ENCODE peak calls at places on chromosomes 11 and 22, in four cellular contexts. Q is H9, Y is H1, K is mesenchymal stem cell. F is an unnamed sample.
A peak's percentile ranks its signal among the peaks of the same experiment; 100 is the strongest.

GRCh38 chr11:83132191-83132590 is 24.7 kb upstream of the PCF11 start:
- DNase-seq in Q (no peak), Y (no peak), K (no peak), F (no peak)

GRCh38 chr11:132220464-132220863 is 850.0 kb downstream of the NTM start:
- DNase-seq in Q (no peak), K (peak; percentile 24), Y (no peak), F (no peak)

GRCh38 chr11:10642298-10642697 is 51.3 kb downstream of the IRAG1 start:
- DNase-seq in Q (no peak), K (peak; percentile 19), Y (no peak), F (no peak)

GRCh38 chr11:83951521-83951920 is 665.4 kb upstream of the CCDC90B start:
- DNase-seq in K (no peak), Y (no peak), Q (no peak), F (no peak)

GRCh38 chr11:22192642-22193347 is at the start of gene ANO5:
- DNase-seq in Y (peak; percentile 87), Q (peak; percentile 89), K (no peak), F (peak; percentile 66)

GRCh38 chr11:117677729-117678310 is 119.2 kb downstream of the DSCAML1 start:
- DNase-seq in Q (no peak), Y (no peak), K (no peak), F (no peak)

GRCh38 chr11:69361466-69361865 is 67.5 kb downstream of the MYEOV start:
- DNase-seq in Y (peak; percentile 33), Q (peak; percentile 12), K (no peak), F (no peak)

GRCh38 chr22:21626735-21627469 is 2.9 kb downstream of the YDJC start:
- DNase-seq in Y (no peak), K (no peak), Q (no peak), F (no peak)

GRCh38 chr22:44862981-44863860 is 110.8 kb downstream of the ARHGAP8 start:
- DNase-seq in Q (peak; percentile 73), Y (peak; percentile 66), K (no peak), F (no peak)

GRCh38 chr22:25081409-25081824 is 118.2 kb upstream of the CRYBB3 start:
- DNase-seq in Y (peak; percentile 66), K (peak; percentile 28), Q (no peak), F (no peak)

GRCh38 chr11:31655483-31655882 is 145.9 kb downstream of the ELP4 start:
- DNase-seq in K (peak; percentile 41), Q (no peak), Y (no peak), F (no peak)

GRCh38 chr11:12460441-12460840 is 83.1 kb downstream of the PARVA start:
- DNase-seq in Y (no peak), K (peak; percentile 53), Q (no peak), F (no peak)

GRCh38 chr11:70397336-70397982 is 870 bp upstream of the CTTN start:
- DNase-seq in Y (peak; percentile 60), Q (peak; percentile 49), K (no peak), F (no peak)

GRCh38 chr11:106061936-106062591 is 15.1 kb downstream of the KBTBD3 start:
- DNase-seq in K (no peak), Y (no peak), Q (no peak), F (no peak)

GRCh38 chr22:23215294-23216204 is 35.2 kb downstream of the BCR start:
- DNase-seq in K (no peak), Q (no peak), Y (no peak), F (no peak)

GRCh38 chr22:45542001-45542520 is 39.4 kb downstream of the FBLN1 start:
- DNase-seq in Y (no peak), Q (no peak), K (no peak), F (no peak)

DNA sequence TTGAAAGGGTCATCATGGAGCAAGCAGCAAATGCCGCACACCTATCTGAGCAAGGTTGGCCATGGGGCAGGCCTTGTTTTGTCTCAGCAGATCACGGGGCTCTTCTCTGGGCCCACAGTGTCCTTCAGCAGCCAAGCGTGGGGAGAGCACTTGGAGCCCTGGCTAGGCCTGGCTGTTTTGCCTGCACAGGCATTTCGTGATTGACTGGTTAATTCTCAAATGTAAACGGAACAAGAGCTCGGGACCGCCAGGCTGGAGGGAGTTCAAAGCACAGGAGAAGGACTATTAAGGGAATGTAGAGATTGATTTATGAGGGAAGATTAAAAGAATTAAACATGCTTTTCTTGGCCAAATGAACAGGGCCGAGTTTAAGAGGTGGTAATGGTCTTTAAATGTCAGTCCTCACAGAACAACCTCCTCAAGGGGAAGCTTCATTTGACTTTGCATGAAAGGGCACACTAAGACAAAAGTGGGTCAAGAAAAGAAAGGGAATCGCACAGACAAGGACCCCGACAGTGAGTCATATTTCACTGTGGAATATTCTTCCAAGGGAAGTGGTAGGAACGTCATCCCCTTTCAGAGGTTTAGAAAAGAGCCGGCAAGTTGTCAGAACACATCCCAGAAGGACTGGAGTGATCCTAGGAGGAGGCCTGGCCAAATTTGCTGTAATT is 20.7 kb downstream of the SPON1 start:
- DNase-seq in Q (no peak), Y (no peak), K (peak; percentile 33), F (no peak)
- H2BK5ac ChIP-seq in Q (no peak overlapping the region), Y (no peak overlapping the region), K (no peak overlapping the region), F (no peak overlapping the region)

GRCh38 chr11:19996591-19996990 is 163.7 kb downstream of the DBX1 start:
- DNase-seq in K (no peak), Y (no peak), Q (no peak), F (no peak)
- H2BK12ac ChIP-seq in K (no peak overlapping the region), Y (no peak overlapping the region), Q (no peak overlapping the region), F (no peak overlapping the region)

GRCh38 chr11:90840071-90840470 is 617.2 kb upstream of the CHORDC1 start:
- DNase-seq in Y (no peak), K (no peak), Q (no peak), F (no peak)
- H2BK5ac ChIP-seq in Y (no peak overlapping the region), K (no peak overlapping the region), Q (no peak overlapping the region), F (no peak overlapping the region)

DNA sequence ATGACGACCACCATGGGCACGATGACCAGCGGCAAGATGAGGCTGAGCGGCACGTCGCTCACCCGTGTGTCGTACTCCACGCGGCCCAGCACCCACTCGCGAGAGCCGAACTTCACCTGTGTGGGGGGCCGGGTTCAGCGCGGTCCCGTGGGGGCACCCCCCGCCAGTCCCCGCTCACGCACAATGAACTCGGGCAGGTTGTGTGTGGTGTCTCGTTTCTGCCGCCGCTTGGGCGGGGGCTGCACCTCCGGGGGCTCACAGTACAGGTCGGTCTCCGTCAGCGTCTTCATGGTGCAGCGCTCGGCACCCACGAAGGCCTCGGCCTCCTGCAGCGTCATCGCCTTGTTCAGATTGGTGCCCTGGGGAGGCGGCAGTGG is 11.2 kb upstream of the MAPK11 start:
- DNase-seq in Q (no peak), Y (no peak), K (no peak), F (no peak)
- H2BK12ac ChIP-seq in Q (no peak overlapping the region), Y (no peak overlapping the region), K (no peak overlapping the region), F (no peak overlapping the region)

DNA sequence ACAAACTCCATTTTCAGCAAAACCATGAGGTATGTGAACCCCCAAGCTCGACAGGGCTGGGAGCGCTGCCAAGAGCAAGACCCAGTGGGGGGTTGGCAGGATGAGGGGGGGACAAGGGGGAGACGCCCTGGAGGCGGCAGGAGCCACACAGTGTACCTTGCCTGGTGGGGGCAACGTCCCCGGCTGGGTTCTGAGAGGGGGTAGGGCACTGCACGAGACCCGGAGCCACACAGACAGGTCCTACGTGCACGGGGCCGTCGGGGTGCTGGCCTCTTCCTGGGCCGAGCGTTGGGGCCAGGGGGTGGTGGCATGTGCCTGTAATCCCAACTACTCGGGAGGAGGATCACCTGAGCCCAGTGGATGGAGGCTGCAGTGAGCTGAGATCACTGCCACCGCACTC is 28.8 kb downstream of the TBX1 start:
- DNase-seq in Q (no peak), Y (no peak), K (no peak), F (no peak)
- H2BK5ac ChIP-seq in Q (no peak overlapping the region), Y (no peak overlapping the region), K (no peak overlapping the region), F (no peak overlapping the region)